ENCODE peak calls at places on chromosomes 13 and 19, in nine cellular contexts. One of them, this sample, is unnamed.

GRCh38 chr19:1974381-1975066 is 33.6 kb downstream of the CSNK1G2 start:
- DNase-seq in mucosa of descending colon: no peak
- DNase-seq in tibial artery: no peak
- DNase-seq in CD4-positive, alpha-beta memory T cell: no peak
- DNase-seq in endodermal cell: no peak
- DNase-seq in breast epithelium: no peak
- DNase-seq in cardiac muscle cell: no peak
- DNase-seq in HepG2: no peak
- DNase-seq in CD4-positive, alpha-beta T cell: no peak
- DNase-seq in this sample: no peak

GRCh38 chr13:32650705-32651311 is 64.6 kb downstream of the PDS5B start:
- DNase-seq in HepG2: peak; percentile 73
- DNase-seq in cardiac muscle cell: peak; percentile 81
- DNase-seq in tibial artery: peak; percentile 50
- DNase-seq in mucosa of descending colon: no peak
- DNase-seq in CD4-positive, alpha-beta T cell: no peak
- DNase-seq in endodermal cell: peak; percentile 78
- DNase-seq in CD4-positive, alpha-beta memory T cell: peak; percentile 42
- DNase-seq in breast epithelium: no peak
- DNase-seq in this sample: peak; percentile 31

GRCh38 chr13:75485286-75486062 is 3.5 kb upstream of the TBC1D4 start:
- DNase-seq in breast epithelium: no peak
- DNase-seq in tibial artery: no peak
- DNase-seq in mucosa of descending colon: no peak
- DNase-seq in endodermal cell: no peak
- DNase-seq in HepG2: peak; percentile 81
- DNase-seq in CD4-positive, alpha-beta memory T cell: no peak
- DNase-seq in CD4-positive, alpha-beta T cell: no peak
- DNase-seq in cardiac muscle cell: peak; percentile 60
- DNase-seq in this sample: no peak

GRCh38 chr13:28049880-28050871 is 50.2 kb downstream of the FLT3 start:
- DNase-seq in CD4-positive, alpha-beta memory T cell: no peak
- DNase-seq in endodermal cell: peak; percentile 66
- DNase-seq in breast epithelium: no peak
- DNase-seq in tibial artery: no peak
- DNase-seq in HepG2: no peak
- DNase-seq in mucosa of descending colon: no peak
- DNase-seq in cardiac muscle cell: no peak
- DNase-seq in CD4-positive, alpha-beta T cell: no peak
- DNase-seq in this sample: no peak

GRCh38 chr19:47615230-47615629 is 6.3 kb downstream of the BICRA start:
- DNase-seq in tibial artery: no peak
- DNase-seq in CD4-positive, alpha-beta memory T cell: no peak
- DNase-seq in HepG2: no peak
- DNase-seq in mucosa of descending colon: no peak
- DNase-seq in cardiac muscle cell: no peak
- DNase-seq in breast epithelium: no peak
- DNase-seq in endodermal cell: no peak
- DNase-seq in CD4-positive, alpha-beta T cell: no peak
- DNase-seq in this sample: no peak

GRCh38 chr13:61294467-61295186 is 121.0 kb downstream of the PCDH20 start:
- DNase-seq in CD4-positive, alpha-beta T cell: no peak
- DNase-seq in breast epithelium: no peak
- DNase-seq in endodermal cell: no peak
- DNase-seq in CD4-positive, alpha-beta memory T cell: no peak
- DNase-seq in mucosa of descending colon: no peak
- DNase-seq in HepG2: no peak
- DNase-seq in tibial artery: no peak
- DNase-seq in cardiac muscle cell: no peak
- DNase-seq in this sample: no peak

GRCh38 chr19:13056052-13056660 is 46.5 kb downstream of the LYL1 start:
- DNase-seq in HepG2: no peak
- DNase-seq in tibial artery: peak; percentile 75
- DNase-seq in cardiac muscle cell: peak; percentile 86
- DNase-seq in CD4-positive, alpha-beta T cell: no peak
- DNase-seq in CD4-positive, alpha-beta memory T cell: no peak
- DNase-seq in mucosa of descending colon: peak; percentile 55
- DNase-seq in breast epithelium: no peak
- DNase-seq in endodermal cell: peak; percentile 84
- DNase-seq in this sample: no peak

GRCh38 chr13:37226966-37227365 is 121.5 kb upstream of the CSNK1A1L start:
- DNase-seq in tibial artery: no peak
- DNase-seq in endodermal cell: no peak
- DNase-seq in cardiac muscle cell: peak; percentile 14
- DNase-seq in mucosa of descending colon: no peak
- DNase-seq in breast epithelium: no peak
- DNase-seq in CD4-positive, alpha-beta T cell: no peak
- DNase-seq in CD4-positive, alpha-beta memory T cell: no peak
- DNase-seq in HepG2: no peak
- DNase-seq in this sample: no peak

GRCh38 chr19:18848860-18849661 is 17.3 kb downstream of the UPF1 start:
- DNase-seq in CD4-positive, alpha-beta memory T cell: no peak
- DNase-seq in cardiac muscle cell: peak; percentile 82
- DNase-seq in endodermal cell: no peak
- DNase-seq in mucosa of descending colon: no peak
- DNase-seq in CD4-positive, alpha-beta T cell: no peak
- DNase-seq in breast epithelium: no peak
- DNase-seq in HepG2: no peak
- DNase-seq in tibial artery: peak; percentile 85
- DNase-seq in this sample: no peak

GRCh38 chr13:30739646-30740642 is 4.6 kb downstream of the ALOX5AP start:
- DNase-seq in cardiac muscle cell: peak; percentile 89
- DNase-seq in tibial artery: no peak
- DNase-seq in HepG2: no peak
- DNase-seq in endodermal cell: peak; percentile 73
- DNase-seq in mucosa of descending colon: no peak
- DNase-seq in breast epithelium: no peak
- DNase-seq in CD4-positive, alpha-beta memory T cell: peak; percentile 63
- DNase-seq in CD4-positive, alpha-beta T cell: peak; percentile 15
- DNase-seq in this sample: peak; percentile 17

GRCh38 chr13:75357576-75358295 is 124.2 kb downstream of the TBC1D4 start:
- DNase-seq in CD4-positive, alpha-beta T cell: peak; percentile 29
- DNase-seq in cardiac muscle cell: peak; percentile 79
- DNase-seq in breast epithelium: no peak
- DNase-seq in CD4-positive, alpha-beta memory T cell: peak; percentile 55
- DNase-seq in HepG2: peak; percentile 69
- DNase-seq in tibial artery: no peak
- DNase-seq in endodermal cell: peak; percentile 76
- DNase-seq in mucosa of descending colon: no peak
- DNase-seq in this sample: peak; percentile 30

GRCh38 chr19:15923702-15924101 is 10.6 kb downstream of the CYP4F11 start:
- DNase-seq in mucosa of descending colon: peak; percentile 72
- DNase-seq in HepG2: no peak
- DNase-seq in tibial artery: no peak
- DNase-seq in CD4-positive, alpha-beta T cell: no peak
- DNase-seq in cardiac muscle cell: no peak
- DNase-seq in breast epithelium: no peak
- DNase-seq in CD4-positive, alpha-beta memory T cell: no peak
- DNase-seq in endodermal cell: no peak
- DNase-seq in this sample: no peak

GRCh38 chr19:15926484-15926883 is 7.8 kb downstream of the CYP4F11 start:
- DNase-seq in CD4-positive, alpha-beta memory T cell: no peak
- DNase-seq in cardiac muscle cell: no peak
- DNase-seq in tibial artery: no peak
- DNase-seq in CD4-positive, alpha-beta T cell: no peak
- DNase-seq in breast epithelium: no peak
- DNase-seq in endodermal cell: no peak
- DNase-seq in mucosa of descending colon: no peak
- DNase-seq in HepG2: no peak
- DNase-seq in this sample: no peak

DNA sequence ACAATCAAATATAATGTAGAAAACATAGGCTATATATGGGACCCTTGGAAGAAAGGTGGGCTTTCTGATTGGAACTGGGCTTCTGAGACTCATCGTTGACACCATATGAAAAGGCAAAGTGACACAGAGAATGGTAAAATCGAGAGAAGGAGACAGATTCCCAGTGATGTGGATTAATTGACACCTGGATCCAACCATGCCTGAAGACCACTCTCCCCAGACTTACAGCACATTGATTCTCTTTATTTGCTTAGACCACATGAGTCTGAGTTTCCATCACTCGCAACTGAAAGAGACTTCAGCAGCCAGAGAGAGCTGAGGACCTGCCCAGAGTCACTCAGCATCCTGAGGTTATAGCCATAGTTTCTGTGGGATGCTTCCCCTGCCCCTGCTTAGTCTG is 6.0 kb downstream of the CYP4F11 start:
- DNase-seq in CD4-positive, alpha-beta memory T cell: no peak
- DNase-seq in CD4-positive, alpha-beta T cell: no peak
- DNase-seq in cardiac muscle cell: no peak
- DNase-seq in breast epithelium: no peak
- DNase-seq in mucosa of descending colon: no peak
- DNase-seq in HepG2: no peak
- DNase-seq in tibial artery: no peak
- DNase-seq in endodermal cell: no peak
- DNase-seq in this sample: no peak
- H3K9me3 ChIP-seq in CD4-positive, alpha-beta memory T cell: no peaks in the 10 kb centered on the region
- H3K9me3 ChIP-seq in CD4-positive, alpha-beta T cell: no peaks in the 10 kb centered on the region
- H3K9me3 ChIP-seq in cardiac muscle cell: no peaks in the 10 kb centered on the region
- H3K9me3 ChIP-seq in breast epithelium: no peaks in the 10 kb centered on the region
- H3K9me3 ChIP-seq in mucosa of descending colon: no peaks in the 10 kb centered on the region
- H3K9me3 ChIP-seq in HepG2: no peaks in the 10 kb centered on the region
- H3K9me3 ChIP-seq in tibial artery: no peaks in the 10 kb centered on the region
- H3K9me3 ChIP-seq in endodermal cell: peaks cover 54% of the 10 kb centered on the region
- H3K9me3 ChIP-seq in this sample: no peaks in the 10 kb centered on the region

GRCh38 chr13:100619940-100620339 is 31.4 kb upstream of the GGACT start:
- DNase-seq in cardiac muscle cell: no peak
- DNase-seq in endodermal cell: no peak
- DNase-seq in tibial artery: no peak
- DNase-seq in mucosa of descending colon: no peak
- DNase-seq in HepG2: no peak
- DNase-seq in breast epithelium: no peak
- DNase-seq in CD4-positive, alpha-beta T cell: no peak
- DNase-seq in CD4-positive, alpha-beta memory T cell: no peak
- DNase-seq in this sample: no peak
- H3K9me3 ChIP-seq in cardiac muscle cell: no peaks in the 10 kb centered on the region
- H3K9me3 ChIP-seq in endodermal cell: peaks cover 38% of the 10 kb centered on the region
- H3K9me3 ChIP-seq in tibial artery: no peaks in the 10 kb centered on the region
- H3K9me3 ChIP-seq in mucosa of descending colon: no peaks in the 10 kb centered on the region
- H3K9me3 ChIP-seq in HepG2: no peaks in the 10 kb centered on the region
- H3K9me3 ChIP-seq in breast epithelium: peaks cover 7% of the 10 kb centered on the region
- H3K9me3 ChIP-seq in CD4-positive, alpha-beta T cell: no peaks in the 10 kb centered on the region
- H3K9me3 ChIP-seq in CD4-positive, alpha-beta memory T cell: no peaks in the 10 kb centered on the region
- H3K9me3 ChIP-seq in this sample: no peaks in the 10 kb centered on the region

GRCh38 chr19:6914321-6914720 is 26.9 kb downstream of the ADGRE1 start:
- DNase-seq in cardiac muscle cell: no peak
- DNase-seq in breast epithelium: no peak
- DNase-seq in tibial artery: no peak
- DNase-seq in CD4-positive, alpha-beta memory T cell: no peak
- DNase-seq in mucosa of descending colon: no peak
- DNase-seq in CD4-positive, alpha-beta T cell: no peak
- DNase-seq in endodermal cell: no peak
- DNase-seq in HepG2: no peak
- DNase-seq in this sample: no peak
- H3K9me3 ChIP-seq in cardiac muscle cell: peaks cover 7% of the 10 kb centered on the region
- H3K9me3 ChIP-seq in breast epithelium: peaks cover 24% of the 10 kb centered on the region
- H3K9me3 ChIP-seq in tibial artery: peaks cover 19% of the 10 kb centered on the region
- H3K9me3 ChIP-seq in CD4-positive, alpha-beta memory T cell: peaks cover 8% of the 10 kb centered on the region
- H3K9me3 ChIP-seq in mucosa of descending colon: peaks cover 13% of the 10 kb centered on the region
- H3K9me3 ChIP-seq in CD4-positive, alpha-beta T cell: peaks cover 9% of the 10 kb centered on the region
- H3K9me3 ChIP-seq in endodermal cell: peaks cover 63% of the 10 kb centered on the region
- H3K9me3 ChIP-seq in HepG2: peaks cover 16% of the 10 kb centered on the region
- H3K9me3 ChIP-seq in this sample: no peaks in the 10 kb centered on the region

GRCh38 chr19:50058425-50058824 is 32.6 kb downstream of the ZNF473 start:
- DNase-seq in cardiac muscle cell: no peak
- DNase-seq in HepG2: no peak
- DNase-seq in tibial artery: no peak
- DNase-seq in endodermal cell: no peak
- DNase-seq in CD4-positive, alpha-beta memory T cell: no peak
- DNase-seq in mucosa of descending colon: no peak
- DNase-seq in breast epithelium: no peak
- DNase-seq in CD4-positive, alpha-beta T cell: no peak
- DNase-seq in this sample: no peak
- H3K9me3 ChIP-seq in cardiac muscle cell: no peaks in the 10 kb centered on the region
- H3K9me3 ChIP-seq in HepG2: no peaks in the 10 kb centered on the region
- H3K9me3 ChIP-seq in tibial artery: peaks cover 27% of the 10 kb centered on the region
- H3K9me3 ChIP-seq in endodermal cell: peaks cover 62% of the 10 kb centered on the region
- H3K9me3 ChIP-seq in CD4-positive, alpha-beta memory T cell: peaks cover 22% of the 10 kb centered on the region
- H3K9me3 ChIP-seq in mucosa of descending colon: peaks cover 21% of the 10 kb centered on the region
- H3K9me3 ChIP-seq in breast epithelium: peaks cover 27% of the 10 kb centered on the region
- H3K9me3 ChIP-seq in CD4-positive, alpha-beta T cell: peaks cover 26% of the 10 kb centered on the region
- H3K9me3 ChIP-seq in this sample: peaks cover 5% of the 10 kb centered on the region

GRCh38 chr19:57293719-57294118 is 13.4 kb downstream of the ZNF460 start:
- DNase-seq in CD4-positive, alpha-beta T cell: no peak
- DNase-seq in endodermal cell: no peak
- DNase-seq in cardiac muscle cell: no peak
- DNase-seq in mucosa of descending colon: no peak
- DNase-seq in CD4-positive, alpha-beta memory T cell: no peak
- DNase-seq in breast epithelium: no peak
- DNase-seq in HepG2: no peak
- DNase-seq in tibial artery: no peak
- DNase-seq in this sample: no peak

GRCh38 chr19:57288373-57288772 is 8.1 kb downstream of the ZNF460 start:
- DNase-seq in endodermal cell: no peak
- DNase-seq in CD4-positive, alpha-beta memory T cell: no peak
- DNase-seq in CD4-positive, alpha-beta T cell: no peak
- DNase-seq in mucosa of descending colon: no peak
- DNase-seq in tibial artery: no peak
- DNase-seq in cardiac muscle cell: no peak
- DNase-seq in HepG2: no peak
- DNase-seq in breast epithelium: no peak
- DNase-seq in this sample: no peak

DNA sequence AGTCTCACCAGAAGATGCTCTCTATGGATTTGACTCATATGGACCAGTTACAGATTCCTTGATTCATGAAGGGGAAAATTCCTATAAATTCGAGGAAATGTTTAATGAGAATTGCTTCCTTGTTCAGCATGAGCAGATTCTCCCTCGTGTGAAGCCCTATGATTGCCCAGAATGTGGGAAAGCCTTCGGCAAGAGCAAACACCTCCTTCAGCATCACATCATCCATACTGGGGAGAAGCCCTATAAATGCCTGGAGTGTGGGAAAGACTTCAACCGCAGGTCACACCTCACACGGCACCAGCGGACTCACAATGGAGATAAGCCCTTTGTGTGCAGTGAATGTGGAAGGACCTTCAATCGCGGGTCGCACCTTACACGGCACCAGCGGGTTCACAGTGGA is 10.7 kb downstream of the ZNF460 start:
- DNase-seq in CD4-positive, alpha-beta T cell: no peak
- DNase-seq in CD4-positive, alpha-beta memory T cell: no peak
- DNase-seq in HepG2: no peak
- DNase-seq in tibial artery: no peak
- DNase-seq in breast epithelium: no peak
- DNase-seq in cardiac muscle cell: no peak
- DNase-seq in endodermal cell: no peak
- DNase-seq in mucosa of descending colon: no peak
- DNase-seq in this sample: no peak
- H3K9me3 ChIP-seq in CD4-positive, alpha-beta T cell: peaks cover 77% of the 10 kb centered on the region
- H3K9me3 ChIP-seq in CD4-positive, alpha-beta memory T cell: peaks cover 20% of the 10 kb centered on the region
- H3K9me3 ChIP-seq in HepG2: no peaks in the 10 kb centered on the region
- H3K9me3 ChIP-seq in tibial artery: peaks cover 93% of the 10 kb centered on the region
- H3K9me3 ChIP-seq in breast epithelium: peaks cover 58% of the 10 kb centered on the region
- H3K9me3 ChIP-seq in cardiac muscle cell: no peaks in the 10 kb centered on the region
- H3K9me3 ChIP-seq in endodermal cell: peaks cover 34% of the 10 kb centered on the region
- H3K9me3 ChIP-seq in mucosa of descending colon: peaks cover 70% of the 10 kb centered on the region
- H3K9me3 ChIP-seq in this sample: peaks cover 17% of the 10 kb centered on the region

This sample was measured in T-helper 17 cell.